ENCODE peak calls at places on chromosomes 5 and 9, in seven cellular contexts. M, B, T, H, D, P and U are unnamed samples.

GRCh38 chr5:96318569-96319100 is 114.4 kb downstream of the PCSK1 start:
- DNase-seq in M (no peak), T (no peak), D (no peak), H (no peak), B (no peak), P (peak; percentile 33), U (no peak)

GRCh38 chr9:136349546-136349945 is 14.0 kb downstream of the DNLZ start:
- DNase-seq in T (no peak), H (no peak), M (no peak), P (no peak), D (no peak), B (no peak), U (no peak)

GRCh38 chr9:3235497-3235896 is 290.3 kb downstream of the RFX3 start:
- DNase-seq in M (no peak), P (no peak), H (no peak), T (no peak), B (no peak), D (no peak), U (no peak)

GRCh38 chr5:93782978-93783377 is 41.6 kb upstream of the POU5F2 start:
- DNase-seq in D (no peak), M (peak; percentile 57), P (no peak), B (no peak), H (no peak), T (peak; percentile 68), U (no peak)

GRCh38 chr5:92637247-92637646 is 943.8 kb downstream of the NR2F1-AS1 start:
- DNase-seq in T (no peak), D (no peak), H (no peak), B (no peak), P (no peak), M (no peak), U (no peak)

GRCh38 chr5:32329395-32329834 is 16.7 kb upstream of the MTMR12 start:
- DNase-seq in B (peak; percentile 74), H (peak; percentile 73), D (peak; percentile 56), T (peak; percentile 60), M (peak; percentile 64), P (peak; percentile 80), U (peak; percentile 60)

GRCh38 chr9:6441269-6441668 is 28.3 kb downstream of the UHRF2 start:
- DNase-seq in H (no peak), D (no peak), P (no peak), T (peak; percentile 27), B (no peak), M (no peak), U (no peak)

GRCh38 chr5:145237843-145238242 is 597.3 kb downstream of the PRELID2 start:
- DNase-seq in P (peak; percentile 72), B (peak; percentile 63), D (peak; percentile 46), T (peak; percentile 24), M (peak; percentile 66), H (peak; percentile 68), U (peak; percentile 37)

GRCh38 chr5:135332519-135333150 is 66.4 kb downstream of the MACROH2A1 start:
- DNase-seq in B (peak; percentile 56), P (peak; percentile 73), H (peak; percentile 31), D (no peak), T (peak; percentile 77), M (peak; percentile 85), U (peak; percentile 69)

GRCh38 chr9:127209220-127209619 is 55.4 kb upstream of the GARNL3 start:
- DNase-seq in D (no peak), P (no peak), M (no peak), T (no peak), B (no peak), H (no peak), U (no peak)
- H3K4me2 ChIP-seq in D (no peak overlapping the region), P (no peak overlapping the region), M (no peak overlapping the region), T (no peak overlapping the region), B (no peak overlapping the region), H (no peak overlapping the region), U (no peak overlapping the region)

DNA sequence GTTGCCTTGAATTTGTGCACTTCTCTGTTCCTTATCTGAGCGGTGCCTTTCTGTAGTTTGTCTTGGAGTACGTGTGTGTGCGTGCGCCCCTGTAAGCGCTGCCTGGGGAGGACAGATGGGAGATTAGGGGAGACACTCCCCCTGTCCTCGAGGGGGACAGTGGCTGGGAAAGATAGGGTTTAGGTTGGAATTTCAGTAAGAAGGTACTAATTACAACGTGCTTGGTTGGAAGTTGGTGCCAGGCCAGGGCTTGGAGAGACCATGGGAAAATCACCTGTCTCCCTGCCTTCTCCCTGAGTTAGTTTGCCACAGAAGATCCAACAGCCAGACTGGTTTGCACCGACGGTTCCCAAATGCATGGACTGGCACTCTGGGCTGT is 73.2 kb downstream of the PIK3R1 start:
- DNase-seq in H (no peak), P (no peak), B (no peak), D (no peak), T (no peak), M (no peak), U (no peak)
- H4K20me1 ChIP-seq in H (no peaks in the 10 kb centered on the region), P (no peaks in the 10 kb centered on the region), B (no peaks in the 10 kb centered on the region), D (no peaks in the 10 kb centered on the region), T (no peaks in the 10 kb centered on the region), M (no peaks in the 10 kb centered on the region), U (no peaks in the 10 kb centered on the region)

DNA sequence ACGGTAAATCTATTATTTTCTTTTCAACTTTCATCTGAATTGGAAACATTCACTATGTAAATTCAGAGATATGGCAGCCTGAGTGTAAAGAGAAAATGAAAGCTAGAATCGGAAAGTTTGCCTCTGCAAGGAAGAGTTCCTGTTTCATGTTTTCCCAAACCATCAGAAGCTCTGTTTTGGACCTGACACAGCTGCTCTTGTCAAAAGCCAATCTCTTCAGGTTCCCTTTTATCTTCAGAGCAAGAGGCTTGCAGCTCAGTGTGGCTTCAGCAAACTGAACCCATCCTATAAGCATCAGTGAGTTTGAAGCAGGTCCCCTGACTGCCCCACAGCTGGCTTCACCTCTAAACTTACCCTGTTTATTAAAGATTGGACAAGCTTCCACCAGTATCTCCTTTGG is 1099.7 kb downstream of the DTWD2 start:
- DNase-seq in H (peak; percentile 79), M (peak; percentile 47), D (no peak), T (peak; percentile 19), P (no peak), B (peak; percentile 31), U (no peak)
- H3K4me2 ChIP-seq in H (peak overlapping the region; percentile 44), M (peak overlapping the region; percentile 88), D (no peak overlapping the region), T (peak overlapping the region; percentile 99), P (no peak overlapping the region), B (peak overlapping the region; percentile 21), U (no peak overlapping the region)

GRCh38 chr9:134443169-134444039 is 117.1 kb downstream of the RXRA start:
- DNase-seq in T (peak; percentile 93), B (peak; percentile 77), M (peak; percentile 83), H (peak; percentile 75), D (peak; percentile 38), P (peak; percentile 70), U (peak; percentile 89)

GRCh38 chr9:134444040-134444315 is 117.7 kb downstream of the RXRA start:
- DNase-seq in M (no peak), H (no peak), D (no peak), T (no peak), B (no peak), P (no peak), U (no peak)

GRCh38 chr9:134441227-134442086 is 115.2 kb downstream of the RXRA start:
- DNase-seq in T (no peak), B (no peak), M (no peak), H (no peak), P (no peak), D (no peak), U (no peak)

GRCh38 chr9:134442087-134442470 is 115.8 kb downstream of the RXRA start:
- DNase-seq in M (peak; percentile 32), D (no peak), B (no peak), H (no peak), T (no peak), P (no peak), U (no peak)

GRCh38 chr9:134442486-134443168 is 116.4 kb downstream of the RXRA start:
- DNase-seq in M (peak; percentile 39), B (no peak), T (no peak), P (no peak), H (no peak), D (no peak), U (peak; percentile 38)
- H4K20me1 ChIP-seq in M (no peaks in the 10 kb centered on the region), B (no peaks in the 10 kb centered on the region), T (peaks cover 9% of the 10 kb centered on the region), P (no peaks in the 10 kb centered on the region), H (no peaks in the 10 kb centered on the region), D (no peaks in the 10 kb centered on the region), U (peaks cover 3% of the 10 kb centered on the region)

GRCh38 chr9:86508208-86508903 is 154.1 kb upstream of the TUT7 start:
- DNase-seq in P (no peak), T (no peak), H (no peak), B (no peak), D (no peak), M (no peak), U (no peak)
- H3K4me2 ChIP-seq in P (no peak overlapping the region), T (no peak overlapping the region), H (no peak overlapping the region), B (no peak overlapping the region), D (no peak overlapping the region), M (no peak overlapping the region), U (no peak overlapping the region)

GRCh38 chr5:10351882-10352395 is 1.6 kb upstream of the MARCHF6 start:
- DNase-seq in H (no peak), B (no peak), P (no peak), M (no peak), D (no peak), T (no peak), U (no peak)

GRCh38 chr5:10352404-10353240 is 873 bp upstream of the MARCHF6 start:
- DNase-seq in T (peak; percentile 52), M (peak; percentile 56), P (no peak), D (no peak), B (peak; percentile 12), H (peak; percentile 74), U (no peak)

GRCh38 chr5:10355071-10355889 is 1.8 kb downstream of the MARCHF6 start:
- DNase-seq in D (no peak), P (peak; percentile 61), T (peak; percentile 71), H (peak; percentile 86), M (peak; percentile 47), B (peak; percentile 78), U (no peak)

GRCh38 chr5:10353241-10354047 is at the start of gene MARCHF6:
- DNase-seq in D (peak; percentile 86), B (peak; percentile 97), M (peak; percentile 87), H (peak; percentile 97), T (peak; percentile 84), P (peak; percentile 89), U (peak; percentile 87)

DNA sequence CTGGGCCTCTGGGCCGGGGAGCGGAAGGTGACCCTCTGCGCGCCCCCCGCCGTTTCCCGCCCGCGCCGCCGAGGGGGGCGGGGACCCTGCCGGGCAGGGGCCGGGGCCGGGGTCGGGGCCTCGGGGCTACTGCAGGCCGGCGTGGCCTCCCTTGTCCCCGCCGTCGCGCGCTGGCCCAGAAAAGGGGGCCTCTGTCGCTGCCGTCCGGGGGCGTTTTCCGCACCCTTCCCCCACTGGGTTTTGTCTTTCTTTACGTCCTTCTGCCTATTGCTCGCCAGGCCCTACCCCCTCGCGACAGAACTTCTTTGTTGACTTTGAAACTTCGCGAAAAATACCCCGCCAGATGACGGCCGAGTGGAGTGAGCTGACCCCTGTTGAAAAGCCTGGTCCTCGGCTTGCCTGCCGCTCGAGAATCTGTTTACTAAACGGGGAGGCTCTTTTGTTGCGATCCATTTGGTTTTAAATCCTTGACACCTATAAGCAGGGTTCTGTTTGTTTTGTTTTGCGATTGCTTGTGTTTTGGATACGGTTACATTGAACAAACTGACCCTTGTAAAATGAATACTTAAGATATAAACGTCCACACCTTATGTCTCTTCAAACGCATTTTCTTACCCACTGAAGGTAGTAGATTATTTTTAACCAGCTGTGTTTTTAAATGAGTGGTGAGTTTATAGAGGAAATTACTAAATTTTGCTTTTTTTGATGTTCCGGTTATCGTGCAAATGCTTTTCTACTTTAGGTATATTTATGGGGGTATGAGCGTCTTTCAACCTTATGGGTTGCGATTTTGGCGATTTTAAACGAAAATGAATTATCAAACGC is 765 bp downstream of the MARCHF6 start:
- DNase-seq in M (peak; percentile 60), P (peak; percentile 74), B (peak; percentile 62), H (peak; percentile 50), T (peak; percentile 50), D (no peak), U (peak; percentile 50)
- H4K20me1 ChIP-seq in M (peaks cover 9% of the 10 kb centered on the region), P (peaks cover 20% of the 10 kb centered on the region), B (peaks cover 41% of the 10 kb centered on the region), H (peaks cover 28% of the 10 kb centered on the region), T (peaks cover 41% of the 10 kb centered on the region), D (peaks cover 7% of the 10 kb centered on the region), U (peaks cover 46% of the 10 kb centered on the region)